ENCODE peak calls at places on chromosomes 5 and 9, in five cellular contexts. P, T, G, O and J are unnamed samples. For H3K27me3, the result is how much of the 10 kb centered on the place peaks cover.

GRCh38 chr5:173786296-173787187 is 101.6 kb upstream of the CPEB4 start:
- DNase-seq in P (no peak), T (no peak), G (no peak), O (no peak), J (no peak)

GRCh38 chr9:30774326-30774725 is 1610.1 kb upstream of the ACO1 start:
- DNase-seq in P (no peak), T (peak), G (no peak), O (no peak), J (no peak)

GRCh38 chr9:38435526-38435925 is 11.3 kb upstream of the IGFBPL1 start:
- DNase-seq in P (no peak), T (no peak), G (no peak), O (no peak), J (no peak)

GRCh38 chr5:138649316-138649720 is 74.1 kb upstream of the HSPA9 start:
- DNase-seq in P (no peak), T (peak), G (no peak), O (no peak), J (no peak)

GRCh38 chr9:82332018-82332773 is 343.6 kb downstream of the SPATA31D1 start:
- DNase-seq in P (no peak), T (no peak), G (no peak), O (no peak), J (no peak)

GRCh38 chr5:35138232-35138631 is 90.5 kb upstream of the AGXT2 start:
- DNase-seq in P (no peak), T (no peak), G (no peak), O (no peak), J (no peak)

GRCh38 chr5:151680944-151681427 is 5.7 kb downstream of the SPARC start:
- DNase-seq in P (no peak), T (no peak), G (no peak), O (no peak), J (no peak)

GRCh38 chr5:77230727-77231469 is 20.4 kb downstream of the PDE8B start:
- DNase-seq in P (no peak), T (peak), G (no peak), O (no peak), J (no peak)

GRCh38 chr9:98230354-98230753 is 25.1 kb downstream of the TBC1D2 start:
- DNase-seq in P (no peak), T (no peak), G (no peak), O (no peak), J (no peak)

GRCh38 chr5:1214163-1214935 is 10.8 kb upstream of the SLC6A18 start:
- DNase-seq in P (no peak), T (no peak), G (no peak), O (no peak), J (no peak)

GRCh38 chr5:1216918-1217295 is 8.3 kb upstream of the SLC6A18 start:
- DNase-seq in P (no peak), T (no peak), G (no peak), O (no peak), J (no peak)

GRCh38 chr5:1214936-1215220 is 10.3 kb upstream of the SLC6A18 start:
- DNase-seq in P (no peak), T (no peak), G (no peak), O (no peak), J (no peak)

GRCh38 chr5:1216211-1216917 is 8.8 kb upstream of the SLC6A18 start:
- DNase-seq in P (no peak), T (no peak), G (no peak), O (no peak), J (no peak)

DNA sequence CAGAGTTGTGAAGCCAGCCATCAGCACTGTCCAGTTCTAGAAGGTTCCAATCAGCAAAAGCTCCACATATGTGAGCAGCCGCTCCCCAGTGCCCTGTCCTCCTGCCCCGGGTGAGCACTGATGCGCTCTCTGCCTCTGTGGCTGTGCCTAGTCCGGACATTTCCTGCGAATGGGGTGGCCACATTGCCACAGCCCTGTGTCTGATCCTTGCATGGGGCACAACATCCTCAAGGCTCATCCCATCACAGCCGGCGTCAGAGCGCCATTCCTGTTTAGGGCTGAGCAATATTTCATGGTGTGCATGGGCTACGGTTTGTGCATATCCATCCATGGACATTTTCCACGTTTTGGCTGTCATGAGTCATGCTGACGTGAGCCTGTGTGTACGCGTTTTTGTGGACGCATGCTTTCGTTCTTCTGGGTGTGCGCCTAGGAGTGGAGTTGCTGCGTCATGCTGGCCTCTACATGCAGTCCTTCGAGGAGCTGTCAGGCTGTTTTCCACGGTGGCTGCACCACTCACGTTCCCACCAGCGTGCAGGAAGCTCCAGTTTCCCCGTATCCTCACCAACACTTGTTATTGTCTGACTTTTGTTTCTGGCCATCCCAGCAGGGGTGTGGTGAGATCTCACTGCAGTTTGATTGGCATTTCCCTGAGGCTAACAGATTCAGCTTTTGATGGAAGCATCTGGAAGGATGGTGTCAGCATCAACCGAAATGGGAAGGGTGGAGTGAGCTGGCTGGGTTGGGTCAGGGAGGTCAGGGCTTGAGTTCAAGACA is 9.7 kb upstream of the SLC6A18 start:
- DNase-seq in P (no peak), T (no peak), G (no peak), O (no peak), J (no peak)
- H3K27me3 ChIP-seq in P (under half), T (under half), G (under half), O (half or more), J (under half)

DNA sequence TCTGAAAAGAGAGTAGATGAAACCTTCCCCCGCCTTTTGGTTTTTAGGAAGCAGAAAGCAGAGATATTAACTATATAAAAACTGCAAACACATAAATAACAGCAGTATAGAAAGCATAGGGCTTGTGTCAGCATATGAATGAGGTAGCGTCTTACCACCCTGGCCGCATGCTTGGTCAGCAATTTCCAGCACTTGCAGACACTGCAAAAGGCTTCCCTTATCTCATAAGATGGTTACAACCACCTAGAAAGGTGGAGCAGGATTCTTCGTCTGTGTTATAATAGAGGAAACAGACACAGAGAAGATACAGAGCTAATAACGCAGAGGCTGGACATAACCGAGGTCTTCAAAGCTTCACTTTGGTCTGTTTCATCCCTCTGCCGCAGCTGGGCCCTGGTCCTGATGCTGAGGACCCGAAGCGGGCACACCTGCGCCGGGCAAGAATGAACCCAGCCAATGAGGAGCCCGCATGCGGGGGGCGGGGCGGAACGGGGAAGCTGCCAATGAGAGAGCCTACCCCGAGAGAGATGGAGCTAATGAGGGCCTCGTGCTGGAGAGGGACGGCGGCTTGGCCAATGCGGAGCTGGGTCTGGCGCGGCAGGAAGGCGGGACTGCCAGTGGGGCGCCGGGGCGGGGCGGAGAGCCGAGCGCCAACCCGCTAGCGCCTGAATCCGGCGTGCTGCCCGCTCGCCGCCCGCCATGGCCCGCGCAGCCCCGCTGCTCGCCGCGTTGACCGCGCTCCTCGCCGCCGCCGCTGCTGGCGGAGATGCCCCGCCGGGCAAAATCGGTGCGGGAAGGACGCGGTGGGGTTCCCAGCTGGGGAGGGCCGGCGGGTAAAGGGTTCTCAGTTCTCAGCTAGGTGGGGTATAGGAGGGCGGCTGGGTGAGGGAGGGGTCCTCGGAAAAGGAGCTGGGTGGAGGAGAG is at the start of gene PCYOX1L:
- DNase-seq in P (peak), T (peak), G (peak), O (peak), J (peak)
- H3K27ac ChIP-seq in P (peak), T (no peak), G (peak), O (peak), J (peak)

DNA sequence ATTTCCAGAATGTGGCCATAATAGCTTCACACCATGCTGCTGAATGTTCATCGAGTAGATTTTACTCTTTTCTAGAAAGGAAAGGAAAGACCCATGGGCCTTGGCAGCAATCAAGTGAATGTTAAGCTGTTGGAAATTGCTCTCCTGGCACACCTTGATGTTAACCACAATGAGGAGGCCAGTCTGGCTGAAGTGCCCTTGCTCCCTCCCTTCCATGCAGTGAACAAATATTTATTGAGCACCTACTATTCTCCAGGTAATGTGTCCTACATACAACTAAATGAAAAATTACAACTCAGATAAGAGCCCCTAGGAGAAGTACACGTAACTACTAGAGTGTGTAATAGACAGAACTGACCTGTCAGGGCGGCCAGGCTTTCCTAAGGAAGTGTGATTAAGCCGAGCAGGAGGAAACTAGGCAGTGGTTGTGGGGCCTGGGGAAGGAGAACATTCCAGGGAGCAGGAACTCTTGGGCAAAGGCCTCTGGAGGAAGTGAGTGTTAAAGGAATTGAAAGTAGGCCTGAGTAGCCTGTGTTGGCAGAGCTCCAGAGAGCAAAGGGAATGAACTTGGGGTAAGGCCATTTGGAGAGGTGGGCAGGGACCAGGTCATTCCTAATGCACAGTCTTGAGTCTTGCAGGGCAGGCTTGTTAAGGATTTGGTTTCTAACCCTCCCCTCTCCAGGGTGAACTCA is 9.2 kb upstream of the ZSWIM6 start:
- DNase-seq in P (no peak), T (no peak), G (no peak), O (no peak), J (no peak)
- H3K27me3 ChIP-seq in P (under half), T (under half), G (under half), O (under half), J (under half)

DNA sequence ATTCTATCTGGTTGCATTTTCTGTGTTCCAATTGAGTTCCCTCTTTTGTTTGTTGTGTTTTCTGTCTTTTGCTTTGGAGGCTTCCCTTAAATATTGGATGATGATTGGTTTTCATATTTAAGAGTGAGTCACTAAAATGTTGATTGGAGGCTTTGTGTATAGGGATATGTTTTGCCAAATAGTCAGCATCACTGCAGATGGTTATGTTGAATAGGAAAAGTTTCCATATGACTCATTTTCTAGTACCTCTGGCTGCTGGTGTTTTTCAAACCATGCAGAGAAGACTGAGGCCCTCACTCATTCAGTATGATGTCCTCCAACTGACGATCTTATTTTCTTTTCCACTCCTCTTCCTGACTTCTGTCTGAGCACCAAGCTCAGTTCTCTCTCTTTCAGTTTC is 1290.0 kb downstream of the EFNA5 start:
- DNase-seq in P (no peak), T (no peak), G (no peak), O (no peak), J (no peak)
- H3K27ac ChIP-seq in P (no peak), T (no peak), G (no peak), O (no peak), J (no peak)

GRCh38 chr5:145362261-145362660 is 472.9 kb downstream of the PRELID2 start:
- DNase-seq in P (no peak), T (no peak), G (no peak), O (no peak), J (no peak)
- H3K27me3 ChIP-seq in P (under half), T (under half), G (under half), O (under half), J (under half)

DNA sequence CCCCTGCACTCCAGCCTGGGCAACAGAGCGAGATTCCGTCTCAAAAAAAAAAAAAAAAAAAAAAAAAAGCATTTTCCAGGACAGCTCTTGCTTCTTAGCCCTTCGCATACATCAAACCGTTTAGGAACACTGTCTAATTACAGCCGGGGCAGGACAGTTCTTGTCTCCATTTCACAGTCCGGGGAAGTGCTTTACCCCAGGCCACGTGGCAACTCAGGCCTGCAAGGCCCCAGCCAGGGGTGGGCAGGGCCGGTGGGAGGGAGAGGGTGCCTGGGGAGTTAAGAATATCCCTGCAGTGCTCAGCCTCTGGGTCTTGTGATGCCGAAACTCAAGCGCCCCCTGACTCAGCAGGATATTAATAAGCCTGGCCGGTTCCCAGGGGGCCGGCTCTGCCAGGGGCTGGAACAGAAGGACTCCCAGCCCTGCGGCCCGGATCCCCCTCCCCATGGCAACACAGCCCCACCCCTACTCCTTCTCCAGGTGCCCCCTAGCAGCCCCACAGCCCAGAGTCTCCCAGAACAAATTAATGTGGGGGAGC is 45.1 kb downstream of the PLPP7 start:
- DNase-seq in P (no peak), T (peak), G (no peak), O (peak), J (no peak)
- H3K27ac ChIP-seq in P (no peak), T (no peak), G (no peak), O (peak), J (no peak)

GRCh38 chr5:135048930-135049329 is 14.9 kb upstream of the PITX1 start:
- DNase-seq in P (no peak), T (no peak), G (no peak), O (no peak), J (no peak)

GRCh38 chr5:135047347-135047695 is 13.3 kb upstream of the PITX1 start:
- DNase-seq in P (no peak), T (no peak), G (no peak), O (no peak), J (no peak)

GRCh38 chr5:135045488-135045887 is 11.5 kb upstream of the PITX1 start:
- DNase-seq in P (no peak), T (no peak), G (no peak), O (no peak), J (no peak)

GRCh38 chr5:135048286-135048685 is 14.3 kb upstream of the PITX1 start:
- DNase-seq in P (no peak), T (no peak), G (no peak), O (no peak), J (no peak)

GRCh38 chr5:135046661-135047346 is 12.8 kb upstream of the PITX1 start:
- DNase-seq in P (no peak), T (no peak), G (no peak), O (no peak), J (no peak)
- H3K27me3 ChIP-seq in P (under half), T (half or more), G (under half), O (half or more), J (half or more)

GRCh38 chr5:56088967-56089829 is 94.4 kb upstream of the IL6ST start:
- DNase-seq in P (no peak), T (no peak), G (no peak), O (no peak), J (no peak)
- H3K27ac ChIP-seq in P (no peak), T (no peak), G (no peak), O (no peak), J (no peak)

DNA sequence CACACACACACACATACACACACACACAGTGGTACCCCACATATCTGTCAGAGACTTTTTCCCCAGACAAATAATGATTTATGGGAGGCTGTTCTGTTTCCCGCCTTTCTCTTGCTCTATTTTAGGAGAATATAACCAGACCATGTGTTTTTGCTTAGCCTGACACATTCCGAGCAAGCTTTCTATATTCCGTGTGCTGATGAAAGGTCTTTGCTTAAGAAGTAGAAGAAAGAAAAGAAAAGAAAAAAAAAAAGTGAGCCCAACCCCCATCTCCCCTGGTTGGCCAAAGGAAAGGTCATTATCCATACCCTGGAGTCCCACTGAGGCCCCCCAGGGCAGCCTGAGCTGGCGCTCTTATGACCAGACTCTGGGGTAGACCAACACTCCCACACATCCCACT is 338.6 kb downstream of the SLIT3 start:
- DNase-seq in P (no peak), T (no peak), G (no peak), O (no peak), J (no peak)
- H3K27me3 ChIP-seq in P (under half), T (under half), G (under half), O (under half), J (under half)

GRCh38 chr9:94993141-94993820 is 266.8 kb downstream of the AOPEP start:
- DNase-seq in P (no peak), T (no peak), G (no peak), O (no peak), J (no peak)
- H3K27ac ChIP-seq in P (no peak), T (no peak), G (no peak), O (no peak), J (no peak)